ENCODE peak calls at places on chromosomes 3 and 15, in seven cellular contexts. Y, J, T, W, C, P and S are unnamed samples.
A peak's percentile ranks its signal among the peaks of the same experiment; 100 is the strongest.

GRCh38 chr15:91973481-91973880 is 120.0 kb downstream of the SLCO3A1 start:
- DNase-seq in Y (no peak), J (no peak), T (no peak), W (no peak), C (no peak), P (no peak), S (no peak)

GRCh38 chr3:65170357-65171090 is 482.7 kb upstream of the ADAMTS9 start:
- DNase-seq in Y (peak; percentile 71), J (peak; percentile 86), T (no peak), W (no peak), C (peak; percentile 84), P (no peak), S (peak; percentile 79)

GRCh38 chr3:123586131-123586530 is 1.3 kb upstream of the HACD2 start:
- DNase-seq in Y (no peak), J (peak; percentile 49), T (peak; percentile 48), W (peak; percentile 30), C (peak; percentile 31), P (no peak), S (no peak)

GRCh38 chr3:148318240-148318639 is 379.5 kb upstream of the AGTR1 start:
- DNase-seq in Y (no peak), J (no peak), T (no peak), W (no peak), C (no peak), P (no peak), S (no peak)

GRCh38 chr3:101623656-101624055 is 49.7 kb downstream of the PCNP start:
- DNase-seq in Y (no peak), J (no peak), T (no peak), W (no peak), C (no peak), P (no peak), S (no peak)

GRCh38 chr15:71052356-71052755 is 62.9 kb upstream of the THSD4 start:
- DNase-seq in Y (no peak), J (no peak), T (no peak), W (no peak), C (peak; percentile 76), P (no peak), S (peak; percentile 34)

GRCh38 chr3:46122046-46122445 is 86.1 kb downstream of the CCR1 start:
- DNase-seq in Y (no peak), J (no peak), T (no peak), W (no peak), C (no peak), P (no peak), S (no peak)

GRCh38 chr3:14358426-14359211 is 43.8 kb upstream of the SLC6A6 start:
- DNase-seq in Y (peak; percentile 80), J (peak; percentile 70), T (no peak), W (no peak), C (peak; percentile 78), P (no peak), S (peak; percentile 73)

GRCh38 chr3:53941945-53942344 is 50.3 kb upstream of the SELENOK start:
- DNase-seq in Y (no peak), J (no peak), T (no peak), W (no peak), C (no peak), P (no peak), S (no peak)

GRCh38 chr3:144200004-144200403 is 228.4 kb downstream of the DIPK2A start:
- DNase-seq in Y (no peak), J (no peak), T (no peak), W (no peak), C (no peak), P (no peak), S (no peak)

GRCh38 chr15:101105059-101105851 is 146.6 kb downstream of the CHSY1 start:
- DNase-seq in Y (no peak), J (no peak), T (no peak), W (no peak), C (no peak), P (no peak), S (no peak)

GRCh38 chr3:195451373-195452000 is 8.7 kb upstream of the ACAP2 start:
- DNase-seq in Y (no peak), J (no peak), T (no peak), W (no peak), C (no peak), P (no peak), S (no peak)

GRCh38 chr15:39142500-39142899 is 438.4 kb upstream of the THBS1 start:
- DNase-seq in Y (no peak), J (no peak), T (no peak), W (no peak), C (no peak), P (no peak), S (no peak)

GRCh38 chr3:23810342-23811116 is 4.8 kb downstream of the UBE2E1 start:
- DNase-seq in Y (peak; percentile 53), J (peak; percentile 54), T (peak; percentile 54), W (peak; percentile 48), C (peak; percentile 13), P (peak; percentile 48), S (peak; percentile 82)

GRCh38 chr3:20573175-20573574 is 387.2 kb upstream of the SGO1 start:
- DNase-seq in Y (no peak), J (no peak), T (no peak), W (no peak), C (peak; percentile 30), P (no peak), S (no peak)

GRCh38 chr15:81037952-81038743 is 37.4 kb downstream of the TLNRD1 start:
- DNase-seq in Y (no peak), J (no peak), T (no peak), W (no peak), C (no peak), P (no peak), S (no peak)

GRCh38 chr15:66959066-66959465 is 106.3 kb upstream of the SMAD3 start:
- DNase-seq in Y (no peak), J (no peak), T (no peak), W (no peak), C (no peak), P (no peak), S (no peak)

GRCh38 chr3:170323371-170323770 is 34.1 kb upstream of the SKIL start:
- DNase-seq in Y (no peak), J (no peak), T (no peak), W (no peak), C (no peak), P (no peak), S (no peak)

GRCh38 chr3:57810048-57810447 is 53.9 kb downstream of the SLMAP start:
- DNase-seq in Y (no peak), J (no peak), T (no peak), W (no peak), C (no peak), P (no peak), S (no peak)

GRCh38 chr3:177935008-177935407 is 601.2 kb upstream of the KCNMB2 start:
- DNase-seq in Y (no peak), J (no peak), T (no peak), W (no peak), C (no peak), P (no peak), S (no peak)

GRCh38 chr3:153927107-153927506 is 194.1 kb upstream of the ARHGEF26 start:
- DNase-seq in Y (no peak), J (no peak), T (no peak), W (no peak), C (peak; percentile 89), P (no peak), S (peak; percentile 47)

GRCh38 chr15:32669870-32670623 is 28.5 kb downstream of the SCG5 start:
- DNase-seq in Y (no peak), J (no peak), T (no peak), W (no peak), C (peak; percentile 94), P (peak; percentile 77), S (peak; percentile 73)

GRCh38 chr3:143531101-143531500 is 317.2 kb downstream of the SLC9A9 start:
- DNase-seq in Y (no peak), J (no peak), T (no peak), W (no peak), C (no peak), P (no peak), S (no peak)

GRCh38 chr3:16723994-16724393 is 118.8 kb upstream of the DAZL start:
- DNase-seq in Y (no peak), J (no peak), T (no peak), W (no peak), C (peak; percentile 19), P (no peak), S (peak; percentile 19)

GRCh38 chr3:177134166-177134565 is 63.1 kb downstream of the TBL1XR1 start:
- DNase-seq in Y (no peak), J (no peak), T (no peak), W (no peak), C (peak; percentile 25), P (no peak), S (no peak)

GRCh38 chr15:101305820-101306255 is 10.8 kb upstream of the SNRPA1 start:
- DNase-seq in Y (no peak), J (no peak), T (no peak), W (no peak), C (no peak), P (no peak), S (no peak)